ENCODE peak calls at places on chromosome 17, in seven cellular contexts. N, A, K, E, P, B and H are unnamed samples.

GRCh38 chr17:81228420-81228819 is 5.7 kb upstream of the CEP131 start:
- DNase-seq in N (no peak), A (no peak), K (no peak), E (no peak), P (no peak), B (no peak), H (no peak)

GRCh38 chr17:81194941-81195901 is 27.5 kb downstream of the CEP131 start:
- DNase-seq in N (no peak), A (no peak), K (no peak), E (no peak), P (no peak), B (no peak), H (no peak)

GRCh38 chr17:41695954-41696720 is 7.5 kb downstream of the EIF1 start:
- DNase-seq in N (peak), A (no peak), K (peak), E (peak), P (peak), B (peak), H (peak)

GRCh38 chr17:27430882-27431491 is 25.3 kb upstream of the KSR1 start:
- DNase-seq in N (peak), A (no peak), K (peak), E (peak), P (no peak), B (no peak), H (no peak)

GRCh38 chr17:44766409-44767038 is 7.7 kb downstream of the ADAM11 start:
- DNase-seq in N (no peak), A (no peak), K (no peak), E (no peak), P (no peak), B (no peak), H (no peak)

GRCh38 chr17:20225162-20226115 is 216.3 kb downstream of the SPECC1 start:
- DNase-seq in N (no peak), A (no peak), K (no peak), E (no peak), P (no peak), B (no peak), H (no peak)

GRCh38 chr17:81665205-81666091 is 957 bp downstream of the OXLD1 start:
- DNase-seq in N (no peak), A (no peak), K (peak), E (no peak), P (no peak), B (no peak), H (peak)

GRCh38 chr17:18262111-18262510 is 1.6 kb downstream of the MIEF2 start:
- DNase-seq in N (no peak), A (no peak), K (no peak), E (no peak), P (no peak), B (no peak), H (no peak)

GRCh38 chr17:28807925-28808641 is 34.5 kb downstream of the FAM222B start:
- DNase-seq in N (peak), A (peak), K (peak), E (peak), P (peak), B (no peak), H (no peak)

GRCh38 chr17:81386646-81387234 is 8.5 kb upstream of the BAHCC1 start:
- DNase-seq in N (peak), A (no peak), K (no peak), E (no peak), P (no peak), B (peak), H (peak)

GRCh38 chr17:62666061-62666800 is 38.8 kb downstream of the MRC2 start:
- DNase-seq in N (no peak), A (no peak), K (no peak), E (no peak), P (no peak), B (no peak), H (no peak)